ENCODE peak calls at places on chromosome 22, in nine cellular contexts. A, G, T, Y, V, J, K, X and S are unnamed samples.

GRCh38 chr22:38843716-38844660 is at the start of gene NPTXR:
- DNase-seq in A (peak; percentile 81), G (no peak), T (peak; percentile 32), Y (peak; percentile 72), V (peak; percentile 82), J (no peak), K (peak; percentile 42), X (no peak), S (peak; percentile 81)

GRCh38 chr22:19800306-19800705 is 39.7 kb downstream of the TBX1 start:
- DNase-seq in A (no peak), G (no peak), T (no peak), Y (no peak), V (no peak), J (no peak), K (no peak), X (no peak), S (no peak)

GRCh38 chr22:20110359-20110985 is 5.4 kb upstream of the RANBP1 start:
- DNase-seq in A (no peak), G (no peak), T (no peak), Y (no peak), V (no peak), J (no peak), K (no peak), X (no peak), S (no peak)

GRCh38 chr22:47089796-47090460 is 327.5 kb downstream of the TBC1D22A start:
- DNase-seq in A (no peak), G (no peak), T (no peak), Y (no peak), V (no peak), J (no peak), K (no peak), X (no peak), S (no peak)

GRCh38 chr22:25334091-25334490 is 114.7 kb downstream of the CRYBB2 start:
- DNase-seq in A (peak; percentile 73), G (peak; percentile 71), T (peak; percentile 77), Y (peak; percentile 70), V (peak; percentile 7), J (peak; percentile 73), K (peak; percentile 22), X (peak; percentile 21), S (peak; percentile 52)

GRCh38 chr22:39995346-39996252 is 845 bp downstream of the FAM83F start:
- DNase-seq in A (no peak), G (peak; percentile 38), T (no peak), Y (no peak), V (no peak), J (no peak), K (no peak), X (peak; percentile 46), S (peak; percentile 62)

GRCh38 chr22:41290262-41291221 is 4.6 kb upstream of the RANGAP1 start:
- DNase-seq in A (no peak), G (no peak), T (peak; percentile 82), Y (no peak), V (peak; percentile 69), J (no peak), K (peak; percentile 81), X (peak; percentile 59), S (no peak)

GRCh38 chr22:18059473-18059872 is 18.3 kb upstream of the PEX26 start:
- DNase-seq in A (no peak), G (no peak), T (no peak), Y (no peak), V (no peak), J (no peak), K (no peak), X (no peak), S (no peak)

GRCh38 chr22:48299801-48300200 is 1527.9 kb downstream of the BRD1 start:
- DNase-seq in A (no peak), G (no peak), T (no peak), Y (no peak), V (no peak), J (no peak), K (no peak), X (no peak), S (no peak)

GRCh38 chr22:39947488-39948216 is 12.5 kb upstream of the TMA7B start:
- DNase-seq in A (no peak), G (no peak), T (no peak), Y (no peak), V (no peak), J (no peak), K (no peak), X (no peak), S (peak; percentile 94)

GRCh38 chr22:50733521-50734342 is 4.3 kb upstream of the ACR start:
- DNase-seq in A (no peak), G (no peak), T (peak; percentile 44), Y (peak; percentile 53), V (peak; percentile 46), J (no peak), K (no peak), X (no peak), S (no peak)

GRCh38 chr22:31692186-31692886 is 30.3 kb upstream of the PISD start:
- DNase-seq in A (no peak), G (no peak), T (no peak), Y (no peak), V (peak; percentile 26), J (no peak), K (peak; percentile 59), X (peak; percentile 69), S (peak; percentile 3)

GRCh38 chr22:45335021-45335818 is 25.5 kb downstream of the FAM118A start:
- DNase-seq in A (peak; percentile 33), G (no peak), T (peak; percentile 79), Y (no peak), V (peak; percentile 13), J (no peak), K (no peak), X (peak; percentile 43), S (no peak)

GRCh38 chr22:19341500-19341899 is 50.0 kb upstream of the CLTCL1 start:
- DNase-seq in A (no peak), G (no peak), T (no peak), Y (no peak), V (no peak), J (no peak), K (no peak), X (no peak), S (no peak)

GRCh38 chr22:18035740-18036139 is 11.4 kb upstream of the MICAL3 start:
- DNase-seq in A (no peak), G (no peak), T (peak; percentile 36), Y (no peak), V (no peak), J (no peak), K (peak; percentile 52), X (peak; percentile 85), S (no peak)

GRCh38 chr22:17257578-17257977 is 38.3 kb upstream of the ADA2 start:
- DNase-seq in A (no peak), G (no peak), T (peak; percentile 59), Y (no peak), V (no peak), J (no peak), K (no peak), X (no peak), S (peak; percentile 84)

GRCh38 chr22:20232237-20232598 is 35.9 kb downstream of the RTN4R start:
- DNase-seq in A (no peak), G (no peak), T (no peak), Y (no peak), V (no peak), J (no peak), K (no peak), X (no peak), S (no peak)

GRCh38 chr22:40627612-40628011 is 8.9 kb downstream of the MRTFA start:
- DNase-seq in A (no peak), G (no peak), T (no peak), Y (no peak), V (no peak), J (no peak), K (no peak), X (peak; percentile 60), S (no peak)

GRCh38 chr22:50572965-50573364 is 5.3 kb downstream of the CPT1B start:
- DNase-seq in A (no peak), G (no peak), T (no peak), Y (no peak), V (no peak), J (no peak), K (no peak), X (no peak), S (no peak)

GRCh38 chr22:23146842-23147205 is 1.5 kb downstream of the RAB36 start:
- DNase-seq in A (no peak), G (no peak), T (no peak), Y (no peak), V (no peak), J (no peak), K (no peak), X (no peak), S (no peak)